ENCODE peak calls at places on chromosomes 16 and 17, in five cellular contexts. W is brain microvascular endothelial cell, S is pancreas, D is left ventricle myocardium inferior, I is sigmoid colon. U is an unnamed sample.

GRCh38 chr16:55021595-55022475 is 91.2 kb downstream of the IRX5 start:
- DNase-seq in W (peak), S (no peak), D (no peak), I (no peak), U (no peak)

GRCh38 chr16:67149276-67150057 is 1.3 kb downstream of the B3GNT9 start:
- DNase-seq in W (no peak), S (no peak), D (no peak), I (no peak), U (no peak)

GRCh38 chr17:9499041-9499440 is 76.6 kb downstream of the STX8 start:
- DNase-seq in W (no peak), S (no peak), D (no peak), I (no peak), U (no peak)

GRCh38 chr16:49581630-49582298 is 208.2 kb downstream of the C16orf78 start:
- DNase-seq in W (no peak), S (no peak), D (no peak), I (no peak), U (no peak)

GRCh38 chr17:27430882-27431491 is 25.3 kb upstream of the KSR1 start:
- DNase-seq in W (peak), S (peak), D (peak), I (peak), U (no peak)

GRCh38 chr16:489606-490005 is 37.9 kb upstream of the CAPN15 start:
- DNase-seq in W (no peak), S (no peak), D (no peak), I (no peak), U (no peak)

GRCh38 chr16:2884041-2884451 is 1.0 kb downstream of the FLYWCH2 start:
- DNase-seq in W (no peak), S (no peak), D (no peak), I (no peak), U (no peak)

GRCh38 chr17:10761281-10761680 is 31.5 kb upstream of the TMEM220 start:
- DNase-seq in W (no peak), S (no peak), D (no peak), I (peak), U (no peak)

GRCh38 chr17:59746849-59747445 is 39.5 kb downstream of the VMP1 start:
- DNase-seq in W (no peak), S (no peak), D (no peak), I (no peak), U (no peak)

GRCh38 chr17:27603446-27603820 is 27.6 kb upstream of the LGALS9 start:
- DNase-seq in W (no peak), S (no peak), D (no peak), I (no peak), U (no peak)

DNA sequence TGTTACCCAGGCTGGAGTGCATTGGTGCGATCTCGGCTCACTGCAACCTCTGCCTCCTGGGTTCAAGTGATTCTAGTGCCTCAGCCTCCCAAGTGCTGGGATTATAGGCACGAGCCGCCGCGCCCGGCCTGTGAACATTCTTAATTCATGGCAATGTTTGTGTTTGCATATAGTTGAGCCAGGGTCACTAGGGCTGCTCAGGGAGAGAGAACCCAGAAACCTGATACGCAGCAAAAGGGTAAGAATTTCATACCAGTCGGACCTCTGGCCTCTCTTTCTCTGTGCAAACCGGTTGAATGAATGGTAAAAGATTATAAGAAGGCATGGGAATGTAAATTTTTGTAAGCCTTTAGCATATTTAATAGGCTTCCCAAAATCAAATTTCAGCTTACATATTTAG is 6.9 kb upstream of the TMEM98 start:
- DNase-seq in W (no peak), S (no peak), D (no peak), I (no peak), U (no peak)
- H3K27ac ChIP-seq in W (no peak), S (no peak), D (no peak), I (no peak), U (no peak)

GRCh38 chr17:56676807-56677206 is 83.3 kb downstream of the NOG start:
- DNase-seq in W (no peak), S (no peak), D (no peak), I (no peak), U (no peak)
- TF ChIP-seq CTCF in W (peak), S (no peak), D (peak), I (no peak), U (no peak)

DNA sequence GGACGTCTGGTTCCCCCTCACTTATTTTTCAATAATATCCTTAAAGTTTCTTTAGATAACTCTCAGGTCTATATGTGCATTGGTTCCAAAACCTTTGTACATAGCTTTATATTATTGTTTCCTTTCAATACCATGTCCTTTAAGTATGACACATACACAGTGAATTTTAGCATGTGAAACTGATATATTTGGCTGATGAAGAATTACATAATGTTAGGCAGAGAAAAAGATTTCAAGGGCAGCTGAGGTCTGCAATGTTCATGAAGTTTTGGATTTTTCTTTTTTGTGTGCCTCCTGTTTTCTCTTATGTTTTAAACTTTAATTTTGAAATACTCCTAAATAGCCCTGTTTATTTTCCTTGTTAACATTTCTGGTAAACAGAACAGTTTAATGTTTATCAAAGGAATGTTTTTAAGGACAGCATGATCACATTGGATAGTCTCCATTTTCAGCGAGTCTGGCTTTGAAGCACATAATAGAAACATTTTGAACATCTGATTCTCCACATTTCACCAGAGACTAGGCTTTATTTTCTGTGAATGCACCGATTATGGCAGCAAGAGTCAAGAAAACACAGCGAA is 32.9 kb upstream of the FBXO47 start:
- DNase-seq in W (no peak), S (no peak), D (no peak), I (no peak), U (no peak)
- H3K27ac ChIP-seq in W (no peak), S (no peak), D (peak), I (peak), U (no peak)

GRCh38 chr17:40862985-40863733 is 3.9 kb downstream of the KRT12 start:
- DNase-seq in W (no peak), S (no peak), D (no peak), I (no peak), U (no peak)
- TF ChIP-seq CTCF in W (peak), S (no peak), D (no peak), I (no peak), U (no peak)

GRCh38 chr17:61331886-61332285 is 67.8 kb upstream of the TBX2 start:
- DNase-seq in W (no peak), S (no peak), D (no peak), I (no peak), U (no peak)
- H3K27ac ChIP-seq in W (no peak), S (no peak), D (peak), I (no peak), U (no peak)

DNA sequence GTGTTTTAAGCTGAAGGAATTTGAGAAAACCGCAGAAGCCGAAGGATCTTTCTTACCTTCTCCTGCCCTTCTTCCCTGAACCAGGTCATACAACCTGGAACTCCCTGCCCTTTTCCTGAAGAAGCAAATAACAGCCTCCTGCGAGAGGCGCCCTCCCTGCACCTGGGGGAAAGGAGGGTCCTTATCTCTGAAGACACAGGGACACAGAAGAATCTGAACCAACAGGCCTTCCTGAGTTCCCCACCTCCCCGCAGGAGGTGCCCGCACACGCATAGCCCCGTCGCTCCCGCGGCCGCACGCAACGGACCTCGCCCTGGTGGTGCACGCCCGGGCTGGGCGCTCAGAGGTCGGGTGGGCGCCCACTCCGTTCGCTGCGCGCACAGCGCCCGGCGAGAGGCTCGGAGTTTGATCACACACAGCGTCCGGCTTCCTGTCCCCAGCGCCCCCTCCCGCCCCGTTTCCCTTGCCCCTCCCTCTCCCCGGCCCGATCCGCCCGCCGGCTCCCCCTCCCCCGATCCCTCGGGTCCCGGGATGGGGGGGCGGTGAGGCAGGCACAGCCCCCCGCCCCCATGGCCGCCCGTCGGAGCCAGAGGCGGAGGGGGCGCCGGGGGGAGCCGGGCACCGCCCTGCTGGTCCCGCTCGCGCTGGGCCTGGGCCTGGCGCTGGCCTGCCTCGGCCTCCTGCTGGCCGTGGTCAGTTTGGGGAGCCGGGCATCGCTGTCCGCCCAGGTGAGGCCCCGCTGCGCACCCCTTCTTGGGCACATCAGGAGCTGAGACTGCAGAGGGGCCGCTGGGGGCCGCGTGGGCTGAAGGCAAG is at the start of gene TNFSF12:
- DNase-seq in W (no peak), S (peak), D (peak), I (peak), U (peak)
- TF ChIP-seq CTCF in W (peak), S (no peak), D (peak), I (peak), U (no peak)

U was measured in CD8-positive, alpha-beta T cell.